ENCODE peak calls at places on chromosomes 16 and 17, in six cellular contexts. C is foreskin fibroblast, U is AG04450, Z is ACHN, H is Peyer's patch, T is NCI-H2171 treated with DMSO at 0.1 percent for 48 hours. S is an unnamed sample.

GRCh38 chr17:49580055-49580721 is 4.5 kb downstream of the NXPH3 start:
- DNase-seq in C (peak), U (no peak), Z (no peak), H (no peak), T (no peak), S (no peak)

GRCh38 chr16:27350006-27350405 is 36.2 kb downstream of the IL4R start:
- DNase-seq in C (no peak), U (no peak), Z (no peak), H (no peak), T (no peak), S (no peak)

GRCh38 chr17:83099570-83100181 is 20.3 kb downstream of the METRNL start:
- DNase-seq in C (peak), U (no peak), Z (no peak), H (peak), T (no peak), S (no peak)

GRCh38 chr16:49461517-49461951 is 87.9 kb downstream of the C16orf78 start:
- DNase-seq in C (no peak), U (no peak), Z (no peak), H (no peak), T (no peak), S (no peak)

GRCh38 chr16:68264128-68265077 is at the start of gene SLC7A6:
- DNase-seq in C (peak), U (no peak), Z (peak), H (peak), T (peak), S (peak)

GRCh38 chr17:33520404-33521032 is 227.4 kb upstream of the ASIC2 start:
- DNase-seq in C (no peak), U (no peak), Z (peak), H (peak), T (peak), S (peak)

GRCh38 chr16:51880776-51881175 is 666.2 kb downstream of the TOX3 start:
- DNase-seq in C (peak), U (peak), Z (peak), H (no peak), T (no peak), S (no peak)

GRCh38 chr17:80861360-80861861 is 130.2 kb upstream of the CHMP6 start:
- DNase-seq in C (no peak), U (no peak), Z (no peak), H (peak), T (no peak), S (no peak)

GRCh38 chr17:17765921-17766320 is 70.9 kb downstream of the SREBF1 start:
- DNase-seq in C (no peak), U (no peak), Z (no peak), H (no peak), T (no peak), S (no peak)

GRCh38 chr16:46757339-46758050 is 9.4 kb upstream of the MYLK3 start:
- DNase-seq in C (no peak), U (no peak), Z (no peak), H (no peak), T (no peak), S (no peak)

GRCh38 chr17:42979511-42980273 is at the start of gene PTGES3L:
- DNase-seq in C (peak), U (no peak), Z (peak), H (peak), T (peak), S (no peak)

GRCh38 chr16:89019511-89019910 is 42.5 kb upstream of the CBFA2T3 start:
- DNase-seq in C (no peak), U (no peak), Z (no peak), H (no peak), T (no peak), S (no peak)

GRCh38 chr17:81685108-81685507 is 1.3 kb downstream of the HGS start:
- DNase-seq in C (peak), U (peak), Z (peak), H (no peak), T (no peak), S (no peak)

GRCh38 chr16:53809088-53809951 is 105.4 kb downstream of the FTO start:
- DNase-seq in C (peak), U (peak), Z (no peak), H (no peak), T (no peak), S (no peak)

GRCh38 chr17:69871318-69871717 is 203.7 kb upstream of the KCNJ16 start:
- DNase-seq in C (no peak), U (no peak), Z (no peak), H (no peak), T (no peak), S (no peak)

GRCh38 chr16:46972429-46972970 is 974 bp downstream of the DNAJA2 start:
- DNase-seq in C (peak), U (no peak), Z (peak), H (no peak), T (peak), S (peak)

GRCh38 chr16:31354394-31355291 is at the start of gene ITGAX:
- DNase-seq in C (peak), U (no peak), Z (peak), H (no peak), T (no peak), S (no peak)

GRCh38 chr16:55184052-55184451 is 140.0 kb upstream of the IRX6 start:
- DNase-seq in C (no peak), U (no peak), Z (no peak), H (no peak), T (no peak), S (no peak)

GRCh38 chr17:44909681-44910144 is 5.6 kb downstream of the GFAP start:
- DNase-seq in C (peak), U (peak), Z (peak), H (no peak), T (no peak), S (no peak)

GRCh38 chr17:54426287-54426886 is 474.3 kb upstream of the TOM1L1 start:
- DNase-seq in C (no peak), U (no peak), Z (peak), H (no peak), T (peak), S (no peak)

GRCh38 chr17:50323060-50323459 is 22.9 kb upstream of the XYLT2 start:
- DNase-seq in C (no peak), U (no peak), Z (no peak), H (no peak), T (no peak), S (no peak)

GRCh38 chr16:12496181-12496580 is 307.5 kb downstream of the CPPED1 start:
- DNase-seq in C (no peak), U (no peak), Z (no peak), H (no peak), T (no peak), S (no peak)

GRCh38 chr16:71966932-71967331 is 33.3 kb downstream of the PKD1L3 start:
- DNase-seq in C (no peak), U (no peak), Z (no peak), H (no peak), T (no peak), S (no peak)